ENCODE peak calls at places on chromosomes 4 and X, in ten cellular contexts. T is HCT116, N is body of pancreas, A is prostate gland, O is adrenal gland, Z is breast epithelium, L is GM12878, S is tibial nerve, Q is heart left ventricle, B is ovary. G is an unnamed sample. For H3K4me1, the result is how much of the 10 kb centered on the place peaks cover.

GRCh38 chr4:66160606-66161005 is 490.3 kb upstream of the EPHA5 start:
- DNase-seq in L (no peak), B (no peak), Z (no peak), O (no peak), N (no peak), T (no peak), A (no peak), S (no peak), Q (no peak), G (no peak)

GRCh38 chr4:45199736-45200135 is 473.4 kb upstream of the GNPDA2 start:
- DNase-seq in O (no peak), Z (no peak), B (no peak), L (no peak), N (no peak), Q (no peak), T (no peak), S (no peak), A (no peak), G (no peak)

GRCh38 chrX:44651347-44651746 is 108.7 kb upstream of the FUNDC1 start:
- DNase-seq in Z (no peak), A (no peak), Q (no peak), O (no peak), S (no peak), T (peak), N (peak), B (no peak), L (no peak), G (no peak)

GRCh38 chr4:146143888-146144287 is 31.6 kb upstream of the LSM6 start:
- DNase-seq in Z (no peak), S (no peak), Q (no peak), A (no peak), B (no peak), O (no peak), L (no peak), T (no peak), N (peak), G (no peak)

GRCh38 chrX:12949927-12950656 is 24.8 kb upstream of the TMSB4X start:
- DNase-seq in S (peak), B (peak), L (peak), O (peak), Z (peak), N (peak), Q (peak), A (peak), T (no peak), G (peak)

GRCh38 chr4:19791422-19792113 is 460.1 kb upstream of the SLIT2 start:
- DNase-seq in Z (no peak), B (no peak), L (no peak), A (no peak), O (no peak), N (no peak), T (no peak), Q (no peak), S (no peak), G (no peak)

GRCh38 chr4:39729557-39729956 is 31.6 kb downstream of the UBE2K start:
- DNase-seq in L (no peak), S (no peak), Q (no peak), N (no peak), O (peak), T (no peak), Z (no peak), B (no peak), A (no peak), G (no peak)

GRCh38 chr4:144732584-144733130 is 86.7 kb downstream of the HHIP start:
- DNase-seq in N (no peak), Q (no peak), A (no peak), T (no peak), L (no peak), O (no peak), S (no peak), Z (no peak), B (no peak), G (no peak)

GRCh38 chrX:152733261-152733975 is at the start of the genes CSAG1 and MAGEA12:
- DNase-seq in S (no peak), B (peak), N (no peak), Q (no peak), O (no peak), Z (no peak), L (no peak), T (no peak), A (no peak), G (peak)

GRCh38 chr4:145843651-145844050 is 95.0 kb downstream of the ZNF827 start:
- DNase-seq in L (no peak), O (no peak), Z (no peak), Q (no peak), T (no peak), A (no peak), B (no peak), N (no peak), S (no peak), G (no peak)

DNA sequence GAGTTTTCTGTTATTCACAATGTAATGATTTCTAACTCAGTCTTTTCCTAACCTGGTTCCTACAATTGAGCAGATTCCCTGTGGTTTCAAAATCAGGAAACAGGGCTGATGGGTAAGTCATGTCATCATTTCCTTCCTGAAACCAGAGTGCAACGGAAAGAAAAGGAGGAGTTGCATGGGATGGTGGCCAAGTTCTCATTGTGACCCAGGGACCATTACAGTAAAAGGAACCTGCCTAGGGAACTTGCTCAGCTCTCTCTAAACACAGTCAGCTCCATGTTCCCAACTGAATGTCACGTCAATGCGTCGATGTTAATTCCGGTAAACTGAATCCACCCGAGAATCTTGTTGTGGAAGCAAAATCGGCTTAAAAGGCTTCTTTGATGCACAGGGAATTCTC is 51.2 kb downstream of the LGI2 start:
- DNase-seq in L (no peak), B (peak), T (no peak), N (peak), O (peak), Z (no peak), A (no peak), S (no peak), Q (peak), G (no peak)
- H3K4me1 ChIP-seq in L (under half), B (under half), T (under half), N (under half), O (under half), Z (under half), A (under half), S (under half), Q (under half), G (under half)

GRCh38 chrX:47235691-47236103 is 2.9 kb downstream of the USP11 start:
- DNase-seq in S (no peak), L (no peak), Z (no peak), O (no peak), Q (no peak), T (no peak), A (no peak), B (no peak), N (no peak), G (no peak)

GRCh38 chrX:47232197-47232802 is 509 bp upstream of the USP11 start:
- DNase-seq in O (no peak), B (peak), S (no peak), T (no peak), A (no peak), L (no peak), Q (no peak), N (no peak), Z (no peak), G (no peak)

GRCh38 chrX:47232803-47233332 is at the start of gene USP11:
- DNase-seq in Q (peak), T (no peak), L (no peak), S (no peak), Z (peak), B (peak), A (no peak), N (peak), O (peak), G (no peak)

GRCh38 chrX:47234583-47234982 is 1.8 kb downstream of the USP11 start:
- DNase-seq in Z (no peak), L (no peak), S (no peak), O (no peak), B (no peak), Q (no peak), N (no peak), A (no peak), T (no peak), G (no peak)

GRCh38 chrX:47233333-47234113 is 714 bp downstream of the USP11 start:
- DNase-seq in O (peak), L (peak), Z (peak), N (peak), T (peak), S (peak), Q (peak), B (peak), A (peak), G (peak)
- TF ChIP-seq POLR2A in O (peak), L (peak), Z (peak), N (peak), T (no peak), S (peak), Q (no peak), B (peak), A (peak), G (no peak)

GRCh38 chr4:26032142-26032541 is 118.1 kb downstream of the SMIM20 start:
- DNase-seq in N (no peak), B (no peak), O (no peak), S (no peak), A (no peak), T (no peak), Q (no peak), Z (no peak), L (no peak), G (no peak)
- H3K4me1 ChIP-seq in N (under half), B (under half), O (under half), S (under half), A (under half), T (under half), Q (under half), Z (under half), L (under half), G (under half)

DNA sequence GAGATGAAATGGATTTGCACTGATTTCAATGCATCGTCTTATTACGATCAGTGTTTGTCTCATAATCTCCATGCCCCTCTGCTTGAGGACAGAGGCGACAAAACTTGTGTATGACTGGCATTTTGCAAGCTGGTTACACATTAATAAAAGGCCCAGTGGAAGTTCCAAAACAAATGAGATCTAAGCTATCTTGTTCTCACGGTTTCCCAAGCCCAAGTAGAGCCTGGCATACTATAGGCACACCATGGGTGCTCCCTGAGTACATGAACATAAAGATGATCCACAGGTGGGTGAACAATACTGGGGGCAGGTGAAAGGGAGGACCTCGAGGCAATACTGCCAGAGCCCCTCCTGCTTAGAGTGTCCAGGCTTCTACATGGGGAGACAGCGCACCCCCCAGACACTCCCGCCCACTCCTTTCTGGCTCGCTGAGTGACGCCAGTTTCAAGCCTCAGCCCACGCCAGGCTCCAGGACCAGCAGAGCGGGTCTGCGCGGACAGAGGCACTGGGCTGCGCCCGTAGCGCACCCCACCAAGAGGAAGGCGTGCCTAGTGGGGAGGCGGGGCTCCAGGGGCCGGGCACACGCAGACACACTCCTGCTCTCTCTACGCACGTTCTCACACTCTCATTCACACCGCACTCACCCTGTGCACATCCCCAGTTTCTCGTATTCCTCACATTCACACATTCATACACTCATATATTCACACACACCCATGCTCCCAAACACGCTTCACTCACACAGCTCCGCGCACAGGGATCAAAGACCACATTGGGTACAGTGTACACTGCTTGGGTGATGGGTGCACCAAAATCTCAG is 8.9 kb upstream of the GSX2 start:
- DNase-seq in Q (peak), O (peak), Z (peak), S (no peak), N (peak), A (peak), L (no peak), T (no peak), B (no peak), G (no peak)
- TF ChIP-seq POLR2A in Q (no peak), O (no peak), Z (no peak), S (no peak), N (no peak), A (no peak), L (no peak), T (no peak), B (no peak), G (no peak)

GRCh38 chr4:9925750-9926439 is 95.4 kb downstream of the SLC2A9 start:
- DNase-seq in N (no peak), A (no peak), B (no peak), S (no peak), T (no peak), Q (no peak), Z (no peak), O (no peak), L (no peak), G (no peak)
- H3K4me1 ChIP-seq in N (under half), A (under half), B (under half), S (under half), T (under half), Q (under half), Z (under half), O (under half), L (under half), G (under half)

DNA sequence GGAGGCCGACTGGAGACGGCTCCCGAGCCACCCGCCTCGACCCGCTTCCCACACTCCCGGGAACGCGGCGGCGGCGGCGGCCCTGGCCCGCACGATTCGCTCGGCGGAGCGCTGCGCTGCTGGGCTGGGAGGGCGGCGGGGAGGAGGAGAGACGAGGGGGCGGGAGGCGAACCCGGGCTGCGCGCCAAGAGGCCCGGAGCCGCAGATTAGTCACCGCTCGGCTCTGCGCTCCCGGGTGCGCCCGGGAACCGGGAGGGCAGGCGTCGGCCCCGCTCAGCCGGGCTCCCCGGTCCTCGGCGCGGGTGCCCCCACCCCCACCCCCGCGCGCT is 11.2 kb upstream of the BCOR start:
- DNase-seq in N (peak), Q (peak), S (no peak), B (peak), O (peak), L (no peak), T (no peak), A (peak), Z (no peak), G (peak)
- TF ChIP-seq POLR2A in N (peak), Q (no peak), S (peak), B (peak), O (peak), L (no peak), T (no peak), A (peak), Z (no peak), G (no peak)

GRCh38 chr4:1211371-1211770 is 37.6 kb downstream of the CTBP1 start:
- DNase-seq in Z (no peak), N (no peak), S (no peak), T (no peak), L (no peak), A (no peak), Q (no peak), O (no peak), B (peak), G (peak)
- H3K4me1 ChIP-seq in Z (under half), N (half or more), S (half or more), T (under half), L (under half), A (half or more), Q (under half), O (under half), B (under half), G (under half)

GRCh38 chr4:167028976-167029375 is 205.3 kb downstream of the SPOCK3 start:
- DNase-seq in B (no peak), Q (no peak), Z (no peak), S (no peak), O (no peak), L (no peak), A (no peak), N (no peak), T (no peak), G (no peak)

GRCh38 chr4:167025651-167026050 is 208.6 kb downstream of the SPOCK3 start:
- DNase-seq in Z (no peak), Q (no peak), O (no peak), N (no peak), S (no peak), A (no peak), B (no peak), T (no peak), L (no peak), G (no peak)

GRCh38 chr4:167020410-167020809 is 213.9 kb downstream of the SPOCK3 start:
- DNase-seq in S (no peak), L (no peak), N (no peak), O (no peak), A (no peak), Z (no peak), Q (no peak), T (no peak), B (no peak), G (no peak)

GRCh38 chr4:167021545-167022155 is 212.6 kb downstream of the SPOCK3 start:
- DNase-seq in N (peak), T (peak), Q (peak), L (peak), A (peak), Z (peak), B (peak), O (peak), S (peak), G (peak)

GRCh38 chr4:167023359-167023925 is 210.9 kb downstream of the SPOCK3 start:
- DNase-seq in B (no peak), N (no peak), Z (no peak), Q (no peak), T (no peak), O (no peak), L (peak), S (no peak), A (no peak), G (no peak)
- TF ChIP-seq POLR2A in B (no peak), N (no peak), Z (no peak), Q (no peak), T (no peak), O (no peak), L (no peak), S (no peak), A (no peak), G (no peak)